ENCODE peak calls at places on chromosome 7, in seven cellular contexts. U is HepG2, Y is IMR-90, M is adrenal gland, I is lower leg skin, J is K562, L is A549. S is an unnamed sample.
A peak's percentile ranks its signal among the peaks of the same experiment; 100 is the strongest.

GRCh38 chr7:148173296-148173695 is 417.3 kb upstream of the C7orf33 start:
- DNase-seq in I (no peak), M (no peak), U (no peak), Y (no peak), J (no peak), L (no peak), S (no peak)

GRCh38 chr7:149147730-149148653 is 739 bp downstream of the ZNF398 start:
- DNase-seq in J (peak; percentile 71), Y (peak; percentile 51), L (peak; percentile 48), M (peak; percentile 69), U (peak; percentile 10), I (peak; percentile 91), S (peak; percentile 56)

GRCh38 chr7:4527988-4528641 is 154.0 kb upstream of the FOXK1 start:
- DNase-seq in L (peak; percentile 17), U (no peak), Y (no peak), J (no peak), M (no peak), I (no peak), S (no peak)

GRCh38 chr7:106372595-106373318 is 88.0 kb upstream of the NAMPT start:
- DNase-seq in L (no peak), Y (peak; percentile 49), M (no peak), J (no peak), U (no peak), I (no peak), S (no peak)

GRCh38 chr7:89687266-89687665 is 467.0 kb upstream of the STEAP1 start:
- DNase-seq in M (no peak), J (no peak), L (no peak), Y (no peak), I (no peak), U (no peak), S (no peak)

GRCh38 chr7:66213637-66214036 is 8.5 kb downstream of the TPST1 start:
- DNase-seq in U (no peak), J (no peak), M (no peak), Y (peak; percentile 25), L (no peak), I (no peak), S (no peak)

GRCh38 chr7:105224884-105225651 is 163.7 kb downstream of the SRPK2 start:
- DNase-seq in U (no peak), M (peak; percentile 38), I (no peak), L (peak; percentile 75), J (no peak), Y (peak; percentile 95), S (peak; percentile 53)

GRCh38 chr7:123674399-123675091 is 18.9 kb downstream of the LMOD2 start:
- DNase-seq in M (no peak), L (no peak), J (no peak), U (no peak), Y (peak; percentile 13), I (no peak), S (no peak)

GRCh38 chr7:41182782-41183181 is 520.1 kb downstream of the INHBA start:
- DNase-seq in M (no peak), I (no peak), U (no peak), Y (no peak), L (no peak), J (no peak), S (no peak)

GRCh38 chr7:36265720-36266119 is 112.7 kb downstream of the EEPD1 start:
- DNase-seq in J (no peak), U (peak; percentile 40), I (no peak), L (no peak), M (no peak), Y (no peak), S (no peak)

GRCh38 chr7:157061979-157062378 is 51.5 kb upstream of the MNX1 start:
- DNase-seq in U (no peak), I (peak; percentile 65), Y (no peak), M (no peak), J (no peak), L (no peak), S (no peak)

GRCh38 chr7:155423337-155424285 is 34.3 kb upstream of the EN2 start:
- DNase-seq in Y (no peak), J (no peak), L (no peak), M (no peak), I (no peak), U (no peak), S (no peak)

GRCh38 chr7:93601363-93601762 is 26.8 kb upstream of the CALCR start:
- DNase-seq in U (no peak), L (peak; percentile 2), Y (no peak), I (no peak), J (no peak), M (no peak), S (no peak)

GRCh38 chr7:24587853-24588252 is 14.6 kb downstream of the PALS2 start:
- DNase-seq in I (no peak), M (no peak), Y (no peak), U (peak; percentile 46), J (peak; percentile 14), L (peak; percentile 34), S (no peak)

GRCh38 chr7:88312061-88312663 is 5.5 kb upstream of the STEAP4 start:
- DNase-seq in U (no peak), J (no peak), M (peak; percentile 83), I (peak; percentile 94), L (no peak), Y (no peak), S (no peak)

GRCh38 chr7:116953372-116953726 is at the start of gene ST7:
- DNase-seq in J (peak; percentile 65), M (peak; percentile 74), I (peak; percentile 93), U (peak; percentile 50), L (peak; percentile 67), Y (peak; percentile 68), S (peak; percentile 46)
- TF ChIP-seq POLR2A in J (peak; percentile 85), M (peak; percentile 74), I (no peak), U (peak; percentile 80), L (no peak), Y (peak; percentile 51), S (peak; percentile 9)

GRCh38 chr7:2251841-2252771 is 10.1 kb downstream of the NUDT1 start:
- DNase-seq in J (peak; percentile 24), M (no peak), U (no peak), Y (no peak), I (no peak), L (no peak), S (no peak)

GRCh38 chr7:2253021-2253420 is 11.0 kb downstream of the NUDT1 start:
- DNase-seq in U (no peak), I (no peak), M (no peak), L (no peak), Y (no peak), J (no peak), S (no peak)

GRCh38 chr7:2255145-2256139 is 13.4 kb downstream of the NUDT1 start:
- DNase-seq in U (no peak), Y (no peak), L (no peak), M (no peak), J (no peak), I (peak; percentile 84), S (peak; percentile 77)

GRCh38 chr7:2254429-2255144 is 12.6 kb downstream of the NUDT1 start:
- DNase-seq in I (no peak), M (no peak), L (no peak), J (no peak), U (no peak), Y (no peak), S (no peak)

DNA sequence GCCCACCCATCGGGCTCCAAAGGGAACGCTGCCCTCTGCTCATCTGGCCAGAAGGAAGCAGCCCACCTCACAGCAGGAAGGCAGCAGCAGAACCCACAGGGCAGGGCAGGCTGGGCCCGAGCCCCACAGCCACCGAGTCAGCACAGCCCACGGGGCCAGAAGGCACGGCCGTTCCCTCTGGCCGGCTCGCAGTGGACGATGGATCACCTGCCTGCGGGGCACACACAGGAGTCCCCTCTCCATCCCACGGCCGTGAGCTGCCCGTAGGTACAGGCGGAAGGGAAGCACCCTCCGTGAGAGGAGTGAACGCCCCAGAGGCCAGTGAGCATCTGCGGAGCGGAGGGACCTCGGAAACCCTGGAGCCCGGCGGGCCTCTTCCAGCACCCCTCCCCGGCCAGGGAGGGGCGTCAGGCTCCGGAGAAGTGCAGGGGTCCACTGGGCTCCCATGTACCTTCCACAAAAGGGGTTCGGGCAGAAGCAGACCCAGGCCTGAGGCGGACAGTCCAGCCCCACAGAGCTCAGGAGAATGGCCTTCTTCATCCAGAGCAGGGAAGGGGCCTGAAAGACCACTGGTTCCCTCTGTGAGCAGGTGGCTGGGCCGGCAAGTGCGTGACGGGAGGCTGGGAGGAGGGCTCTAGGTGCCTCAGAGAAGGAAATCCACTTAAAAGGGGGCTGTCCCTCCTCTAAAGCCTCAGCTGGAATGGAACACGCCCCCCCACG is 11.7 kb downstream of the NUDT1 start:
- DNase-seq in J (no peak), L (no peak), M (no peak), U (no peak), I (no peak), Y (no peak), S (no peak)
- TF ChIP-seq POLR2A in J (no peak), L (no peak), M (no peak), U (no peak), I (no peak), Y (no peak), S (no peak)

GRCh38 chr7:25621993-25622392 is 393.7 kb upstream of the NPVF start:
- DNase-seq in M (no peak), L (no peak), J (no peak), Y (no peak), U (no peak), I (no peak), S (no peak)

GRCh38 chr7:25622716-25623115 is 394.4 kb upstream of the NPVF start:
- DNase-seq in M (no peak), I (no peak), U (no peak), Y (no peak), J (no peak), L (no peak), S (no peak)

GRCh38 chr7:25624001-25624400 is 395.7 kb upstream of the NPVF start:
- DNase-seq in M (no peak), L (no peak), Y (no peak), I (no peak), U (no peak), J (no peak), S (no peak)

GRCh38 chr7:25617219-25617618 is 388.9 kb upstream of the NPVF start:
- DNase-seq in Y (no peak), J (no peak), U (no peak), L (no peak), M (no peak), I (no peak), S (no peak)

DNA sequence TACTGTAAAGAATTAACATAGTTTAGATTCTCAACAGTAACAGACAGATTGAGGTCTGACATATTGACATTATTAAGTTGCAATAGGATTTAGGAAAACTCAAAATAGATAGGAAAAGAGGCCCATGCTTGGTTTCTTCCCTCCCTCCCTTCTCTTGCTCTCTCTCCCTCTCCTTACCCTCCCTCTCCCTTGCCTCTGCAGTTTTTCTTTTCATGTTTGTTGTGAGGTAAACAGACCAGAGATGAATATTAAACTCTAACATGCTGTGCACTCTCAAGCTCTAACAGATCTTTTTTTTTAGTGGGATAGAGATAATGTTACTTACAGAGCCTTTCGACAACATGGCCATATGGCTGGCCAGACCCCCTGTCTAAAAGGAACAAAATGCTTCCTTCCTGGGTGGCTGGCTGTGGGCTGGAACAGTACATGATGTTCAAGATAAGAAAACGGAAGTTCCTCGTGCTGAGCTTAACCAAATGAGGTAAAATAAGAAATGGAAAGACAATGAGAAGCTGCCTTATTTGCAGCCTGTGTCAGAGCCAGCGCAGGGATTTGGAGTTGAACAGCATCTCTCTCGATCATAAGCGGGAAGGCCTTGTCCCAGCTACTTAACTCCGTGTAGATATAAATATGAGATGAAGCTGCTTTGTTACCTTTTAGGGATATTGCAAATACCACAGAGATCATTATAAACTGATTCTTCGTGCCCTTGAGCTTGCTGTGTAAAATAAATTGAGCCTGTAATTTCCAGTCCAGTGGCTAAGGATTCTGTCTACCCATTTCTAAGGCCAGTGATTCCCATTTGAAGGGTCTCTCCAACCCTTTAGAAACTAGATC is 391.9 kb upstream of the NPVF start:
- DNase-seq in U (no peak), L (no peak), I (no peak), Y (no peak), M (peak; percentile 51), J (no peak), S (no peak)
- TF ChIP-seq POLR2A in U (no peak), L (no peak), I (no peak), Y (no peak), M (no peak), J (no peak), S (no peak)

GRCh38 chr7:1169409-1170368 is 9.7 kb upstream of the ZFAND2A start:
- DNase-seq in J (peak; percentile 93), Y (no peak), M (peak; percentile 92), U (peak; percentile 83), I (peak; percentile 97), L (peak; percentile 88), S (no peak)
- TF ChIP-seq POLR2A in J (peak; percentile 84), Y (no peak), M (no peak), U (peak; percentile 84), I (no peak), L (peak; percentile 68), S (no peak)